ENCODE peak calls at places on chromosomes 11 and 22, in six cellular contexts. F, W, E, Q, B and K are unnamed samples.

GRCh38 chr11:32087602-32088001 is 3.3 kb upstream of the RCN1 start:
- DNase-seq in Q (no peak), W (no peak), F (peak), B (no peak), E (no peak), K (no peak)

GRCh38 chr11:129260750-129261149 is 68.6 kb upstream of the ARHGAP32 start:
- DNase-seq in E (no peak), W (no peak), B (no peak), F (no peak), Q (no peak), K (no peak)

GRCh38 chr11:125925804-125926203 is 20.0 kb upstream of the VSIG10L2 start:
- DNase-seq in F (no peak), E (no peak), W (no peak), Q (no peak), B (no peak), K (no peak)

GRCh38 chr11:9004310-9004945 is 627 bp upstream of the NRIP3 start:
- DNase-seq in B (peak), F (no peak), W (no peak), E (peak), Q (no peak), K (no peak)

GRCh38 chr11:132037961-132038360 is 667.5 kb downstream of the NTM start:
- DNase-seq in W (no peak), Q (no peak), E (no peak), B (no peak), F (no peak), K (no peak)

GRCh38 chr11:46347637-46348311 is 511 bp downstream of the DGKZ start:
- DNase-seq in W (no peak), E (no peak), Q (peak), B (no peak), F (peak), K (no peak)

GRCh38 chr11:86558219-86558618 is 114.2 kb downstream of the ME3 start:
- DNase-seq in E (no peak), B (no peak), W (no peak), F (peak), Q (no peak), K (no peak)

GRCh38 chr11:69442807-69443137 is 38.7 kb upstream of the LINC01488 start:
- DNase-seq in E (no peak), B (no peak), W (no peak), F (peak), Q (peak), K (no peak)

GRCh38 chr22:37805878-37806277 is 1.9 kb upstream of the GCAT start:
- DNase-seq in B (no peak), W (no peak), Q (no peak), F (peak), E (no peak), K (no peak)

GRCh38 chr11:114280696-114281095 is 15.5 kb upstream of the NNMT start:
- DNase-seq in E (peak), B (peak), W (peak), Q (peak), F (peak), K (no peak)

GRCh38 chr11:107482234-107482633 is 24.6 kb upstream of the CWF19L2 start:
- DNase-seq in Q (no peak), F (no peak), W (no peak), B (no peak), E (no peak), K (no peak)

GRCh38 chr11:35746356-35747153 is 84.0 kb downstream of the TRIM44 start:
- DNase-seq in Q (no peak), F (peak), W (no peak), E (no peak), B (no peak), K (no peak)

GRCh38 chr22:44573451-44573850 is 75.4 kb upstream of the RTL6 start:
- DNase-seq in B (no peak), E (no peak), Q (no peak), F (no peak), W (no peak), K (no peak)

GRCh38 chr11:396511-396947 is 2.5 kb downstream of the PKP3 start:
- DNase-seq in E (no peak), W (no peak), Q (peak), F (peak), B (no peak), K (no peak)

GRCh38 chr11:68411501-68411991 is 49.0 kb upstream of the PPP6R3 start:
- DNase-seq in E (no peak), W (no peak), B (no peak), F (no peak), Q (peak), K (no peak)

GRCh38 chr22:37802310-37803194 is 5.2 kb upstream of the GCAT start:
- DNase-seq in B (peak), F (peak), W (no peak), E (peak), Q (peak), K (no peak)

GRCh38 chr22:46942816-46943783 is 180.7 kb downstream of the TBC1D22A start:
- DNase-seq in E (peak), F (no peak), W (no peak), Q (peak), B (no peak), K (no peak)

GRCh38 chr11:55501014-55501413 is 53.3 kb upstream of the OR4C15 start:
- DNase-seq in Q (no peak), B (no peak), F (no peak), W (no peak), E (no peak), K (no peak)

GRCh38 chr11:16484434-16484833 is 128.1 kb upstream of the SOX6 start:
- DNase-seq in W (no peak), B (no peak), F (no peak), Q (no peak), E (no peak), K (no peak)

GRCh38 chr22:24801906-24802504 is 4.0 kb upstream of the SGSM1 start:
- DNase-seq in Q (no peak), F (no peak), E (no peak), B (no peak), W (no peak), K (no peak)

GRCh38 chr11:118287006-118287405 is 17.5 kb upstream of the CD3E start:
- DNase-seq in F (peak), E (no peak), Q (no peak), W (no peak), B (no peak), K (no peak)

GRCh38 chr11:103384652-103385051 is 275.4 kb downstream of the DYNC2H1 start:
- DNase-seq in Q (no peak), F (peak), W (no peak), E (no peak), B (no peak), K (no peak)

GRCh38 chr22:32617271-32617670 is 142.7 kb downstream of the FBXO7 start:
- DNase-seq in F (peak), B (no peak), Q (no peak), W (no peak), E (no peak), K (no peak)

GRCh38 chr11:68216171-68216938 is 3.3 kb upstream of the KMT5B start:
- DNase-seq in F (no peak), B (no peak), Q (peak), W (no peak), E (no peak), K (no peak)

DNA sequence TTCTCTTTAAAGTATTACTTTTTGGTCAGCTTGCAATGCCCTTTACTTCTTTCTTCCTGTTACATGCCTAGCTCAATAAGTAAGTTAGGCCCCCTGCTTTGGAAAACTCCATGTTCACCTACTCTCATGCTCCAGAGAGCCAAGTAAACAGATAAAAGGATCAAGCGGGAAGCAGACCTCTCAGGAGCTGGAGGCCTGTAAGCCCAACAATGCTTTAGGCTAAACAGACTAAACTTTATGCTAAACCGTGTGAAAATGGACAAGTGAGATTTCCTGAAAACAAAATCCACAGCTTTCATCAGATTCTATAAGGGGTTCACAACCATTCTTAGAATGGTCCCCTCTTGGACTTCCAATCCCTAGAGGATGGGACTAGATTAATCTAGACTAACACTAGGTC is 40.2 kb downstream of the CELF1 start:
- DNase-seq in E (no peak), F (no peak), Q (no peak), B (peak), W (no peak), K (no peak)
- H3K9ac ChIP-seq in E (no peak), F (no peak), Q (no peak), B (no peak), W (peak), K (peak)

DNA sequence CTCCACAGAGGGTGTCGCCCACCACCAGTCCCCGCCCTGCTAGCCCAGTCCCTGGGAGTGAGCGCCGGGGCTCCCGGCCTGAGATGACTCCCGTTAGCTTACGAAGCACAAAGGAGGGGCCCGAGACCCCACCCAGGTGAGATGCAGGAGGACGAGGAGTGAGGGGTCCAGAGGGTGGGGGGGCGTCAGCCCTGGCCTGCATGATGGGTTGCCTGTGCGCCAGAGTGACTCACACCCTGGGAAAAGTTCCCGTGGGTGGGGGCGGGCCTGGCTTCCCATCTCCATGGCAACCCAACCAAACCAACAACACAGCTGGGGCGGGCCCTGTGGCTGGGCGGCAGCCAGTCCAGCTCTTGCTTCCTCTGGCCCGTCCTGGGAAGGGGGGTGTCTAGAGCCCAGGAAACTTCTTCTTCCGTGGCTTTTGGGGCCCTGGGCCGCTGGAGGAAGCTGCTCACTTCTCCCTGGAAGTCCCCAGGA is 4.5 kb downstream of the GAS2L1 start:
- DNase-seq in Q (peak), F (peak), W (peak), E (peak), B (peak), K (peak)
- H3K9ac ChIP-seq in Q (peak), F (peak), W (peak), E (no peak), B (no peak), K (peak)

GRCh38 chr22:17781319-17782031 is 7.2 kb upstream of the BID start:
- DNase-seq in E (no peak), B (no peak), F (peak), W (no peak), Q (no peak), K (peak)

GRCh38 chr22:17783773-17784480 is 9.7 kb upstream of the BID start:
- DNase-seq in Q (no peak), E (no peak), B (no peak), W (no peak), F (no peak), K (no peak)

GRCh38 chr22:17782158-17782557 is 7.9 kb upstream of the BID start:
- DNase-seq in Q (no peak), W (no peak), B (no peak), E (no peak), F (no peak), K (no peak)

GRCh38 chr22:17783317-17783716 is 9.0 kb upstream of the BID start:
- DNase-seq in E (no peak), F (no peak), B (no peak), W (no peak), Q (no peak), K (no peak)

GRCh38 chr22:17782621-17783020 is 8.4 kb upstream of the BID start:
- DNase-seq in Q (peak), B (no peak), W (no peak), F (no peak), E (no peak), K (no peak)
- H3K9ac ChIP-seq in Q (no peak), B (no peak), W (no peak), F (no peak), E (no peak), K (peak)

DNA sequence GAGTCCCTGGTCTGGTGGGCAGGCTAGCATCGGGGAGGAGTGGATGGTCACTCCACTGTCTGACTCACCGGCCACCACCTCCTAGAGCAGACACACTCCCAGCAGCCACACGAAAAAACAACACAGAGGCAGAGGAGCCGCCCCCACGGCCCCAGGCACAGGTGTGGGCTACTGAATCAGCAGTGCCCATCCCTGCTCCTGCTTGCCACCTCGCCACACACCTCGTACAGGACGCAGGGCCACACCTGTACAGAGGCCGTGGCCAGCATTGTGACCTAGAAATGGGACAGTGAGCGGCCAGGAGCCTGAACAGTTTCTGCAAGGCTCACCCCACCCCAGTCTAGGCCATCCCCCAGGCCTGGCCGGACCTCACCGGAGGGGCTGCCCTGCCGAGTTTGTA is 14.0 kb downstream of the TRIM29 start:
- DNase-seq in B (no peak), W (no peak), F (no peak), Q (no peak), E (no peak), K (no peak)
- H3K9ac ChIP-seq in B (no peak), W (no peak), F (no peak), Q (no peak), E (no peak), K (peak)